ENCODE peak calls at places on chromosomes 2 and 18, in four cellular contexts. D, W, J and Q are unnamed samples.

GRCh38 chr2:11398710-11399109 is 54.3 kb upstream of the ROCK2 start:
- DNase-seq in D (no peak), W (no peak), J (no peak), Q (no peak)

GRCh38 chr2:36214682-36215081 is 140.9 kb upstream of the CRIM1 start:
- DNase-seq in D (no peak), W (no peak), J (no peak), Q (no peak)

GRCh38 chr2:8510519-8510918 is 171.3 kb upstream of the ID2 start:
- DNase-seq in D (no peak), W (no peak), J (no peak), Q (no peak)

GRCh38 chr2:177666408-177666807 is 273.8 kb downstream of the AGPS start:
- DNase-seq in D (no peak), W (no peak), J (no peak), Q (no peak)

GRCh38 chr2:38528008-38528442 is 74.7 kb downstream of the HNRNPLL start:
- DNase-seq in D (peak; percentile 67), W (peak; percentile 36), J (peak; percentile 43), Q (no peak)

GRCh38 chr2:232901711-232902578 is 31.9 kb downstream of the SNORC start:
- DNase-seq in D (no peak), W (peak; percentile 60), J (peak; percentile 29), Q (no peak)

GRCh38 chr2:134465228-134465627 is 211.4 kb downstream of the MGAT5 start:
- DNase-seq in D (no peak), W (no peak), J (no peak), Q (no peak)

GRCh38 chr18:12326711-12327460 is 18.8 kb downstream of the TUBB6 start:
- DNase-seq in D (no peak), W (no peak), J (no peak), Q (no peak)

GRCh38 chr2:80560298-80560697 is 255.7 kb upstream of the LRRTM1 start:
- DNase-seq in D (no peak), W (no peak), J (no peak), Q (no peak)

GRCh38 chr2:108573070-108573469 is 38.8 kb downstream of the LIMS1 start:
- DNase-seq in D (no peak), W (no peak), J (no peak), Q (no peak)

GRCh38 chr2:107595749-107596148 is 230.9 kb upstream of the RGPD4 start:
- DNase-seq in D (no peak), W (no peak), J (no peak), Q (no peak)

GRCh38 chr2:191688934-191689695 is 11.2 kb downstream of the NABP1 start:
- DNase-seq in D (no peak), W (peak; percentile 76), J (no peak), Q (no peak)

GRCh38 chr18:5973079-5973478 is 77.8 kb upstream of the TMEM200C start:
- DNase-seq in D (no peak), W (no peak), J (no peak), Q (peak; percentile 55)

GRCh38 chr2:50018938-50019337 is 864.6 kb upstream of the FSHR start:
- DNase-seq in D (no peak), W (no peak), J (no peak), Q (no peak)

GRCh38 chr2:226893206-226893605 is 57.4 kb downstream of the RHBDD1 start:
- DNase-seq in D (no peak), W (no peak), J (no peak), Q (no peak)

GRCh38 chr2:229330952-229331351 is 59.9 kb upstream of the PID1 start:
- DNase-seq in D (no peak), W (no peak), J (no peak), Q (no peak)

GRCh38 chr2:39632871-39633270 is 32.8 kb upstream of the TMEM178A start:
- DNase-seq in D (no peak), W (no peak), J (no peak), Q (no peak)

GRCh38 chr18:51236225-51236624 is 38.7 kb upstream of the MEX3C start:
- DNase-seq in D (peak; percentile 15), W (peak; percentile 72), J (peak; percentile 37), Q (no peak)

GRCh38 chr2:197054437-197054836 is 127.9 kb upstream of the PGAP1 start:
- DNase-seq in D (no peak), W (no peak), J (no peak), Q (no peak)

GRCh38 chr2:3503046-3503445 is 16.3 kb downstream of the ADI1 start:
- DNase-seq in D (no peak), W (no peak), J (no peak), Q (no peak)

GRCh38 chr2:15938803-15939555 is 1.4 kb upstream of the MYCN start:
- DNase-seq in D (no peak), W (no peak), J (no peak), Q (no peak)

GRCh38 chr18:58402247-58402646 is 226.6 kb downstream of the ALPK2 start:
- DNase-seq in D (no peak), W (peak; percentile 58), J (no peak), Q (no peak)

GRCh38 chr2:195538937-195539336 is 118.1 kb upstream of the SLC39A10 start:
- DNase-seq in D (no peak), W (no peak), J (no peak), Q (no peak)

GRCh38 chr2:173076557-173077345 is 1.1 kb downstream of the MAP3K20 start:
- DNase-seq in D (peak; percentile 37), W (no peak), J (peak; percentile 48), Q (peak; percentile 20)

GRCh38 chr2:231482806-231483391 is 18.6 kb upstream of the NCL start:
- DNase-seq in D (peak; percentile 89), W (peak; percentile 65), J (peak; percentile 71), Q (no peak)

GRCh38 chr2:199455533-199456382 is 2.0 kb downstream of the SATB2 start:
- DNase-seq in D (no peak), W (peak; percentile 80), J (peak; percentile 82), Q (no peak)

GRCh38 chr2:149743842-149744468 is 156.4 kb upstream of the MMADHC start:
- DNase-seq in D (no peak), W (no peak), J (no peak), Q (no peak)

GRCh38 chr2:142723236-142723635 is 154.2 kb upstream of the KYNU start:
- DNase-seq in D (no peak), W (no peak), J (no peak), Q (no peak)

GRCh38 chr2:223835701-223836532 is 1.5 kb downstream of the AP1S3 start:
- DNase-seq in D (no peak), W (no peak), J (no peak), Q (peak; percentile 66)

GRCh38 chr2:194383404-194383803 is 1273.6 kb upstream of the SLC39A10 start:
- DNase-seq in D (no peak), W (no peak), J (no peak), Q (no peak)

GRCh38 chr2:27076323-27076722 is 2.1 kb upstream of the EMILIN1 start:
- DNase-seq in D (no peak), W (no peak), J (peak; percentile 64), Q (no peak)

GRCh38 chr2:158633261-158633660 is 161.9 kb upstream of the DAPL1 start:
- DNase-seq in D (no peak), W (no peak), J (no peak), Q (no peak)

GRCh38 chr2:233813236-233814062 is 35.3 kb downstream of the MROH2A start:
- DNase-seq in D (no peak), W (no peak), J (no peak), Q (no peak)

GRCh38 chr2:127102464-127103242 is 4.3 kb downstream of the BIN1 start:
- DNase-seq in D (no peak), W (no peak), J (no peak), Q (no peak)

GRCh38 chr18:50786851-50787250 is 33.0 kb downstream of the MRO start:
- DNase-seq in D (no peak), W (no peak), J (no peak), Q (no peak)

GRCh38 chr2:98072442-98072841 is 14.5 kb upstream of the VWA3B start:
- DNase-seq in D (no peak), W (no peak), J (no peak), Q (no peak)

GRCh38 chr2:182359027-182360011 is 67.5 kb downstream of the PDE1A start:
- DNase-seq in D (peak; percentile 33), W (no peak), J (no peak), Q (no peak)

GRCh38 chr2:9335322-9335754 is 88.0 kb downstream of the ITGB1BP1 start:
- DNase-seq in D (no peak), W (peak; percentile 85), J (peak; percentile 41), Q (no peak)

GRCh38 chr18:23872701-23873550 is 141.6 kb upstream of the TTC39C start:
- DNase-seq in D (no peak), W (no peak), J (no peak), Q (no peak)

GRCh38 chr2:97797355-97797754 is 84.0 kb downstream of the ZAP70 start:
- DNase-seq in D (no peak), W (no peak), J (no peak), Q (no peak)

DNA sequence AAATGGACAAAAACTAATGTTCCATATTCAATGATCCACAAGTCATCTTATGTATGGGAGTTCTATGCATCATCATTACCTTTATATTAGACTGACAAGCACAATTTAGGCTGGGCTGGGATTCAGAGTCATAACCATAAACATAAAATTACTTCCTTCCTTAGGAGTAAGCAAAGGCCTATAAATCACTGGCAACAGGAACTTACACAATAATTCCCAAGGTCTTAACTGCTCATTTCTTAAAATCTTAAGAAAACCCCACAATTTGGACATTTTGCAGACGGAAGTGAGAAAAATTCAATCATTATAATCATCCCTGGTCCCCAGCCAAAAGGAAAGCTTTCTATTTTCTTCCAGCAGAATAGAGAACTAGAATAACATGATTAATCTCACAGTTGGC is 232.3 kb downstream of the DYM start:
- DNase-seq in D (no peak), W (no peak), J (no peak), Q (no peak)
- TF ChIP-seq FOXK2 in D (no peak), W (no peak), J (no peak), Q (no peak)

DNA sequence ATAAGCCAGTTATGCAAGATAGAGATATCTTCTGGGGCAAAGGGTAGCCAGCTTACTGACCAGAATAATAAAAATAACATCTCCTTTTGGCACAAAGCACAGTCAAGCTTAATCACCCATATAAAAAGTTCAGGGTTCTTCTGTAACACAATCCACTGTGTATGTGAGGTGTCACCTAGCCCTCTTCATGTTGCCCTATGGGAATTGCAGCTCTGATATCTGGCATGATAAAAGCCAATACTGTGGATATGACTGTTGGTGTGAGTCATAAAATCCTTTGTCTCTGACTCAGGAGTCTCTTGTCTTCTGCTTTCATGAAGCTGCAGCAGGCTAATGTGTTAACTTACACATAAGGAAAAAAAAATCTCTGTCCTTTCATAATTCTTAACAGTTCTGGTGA is 90.8 kb downstream of the DSEL start:
- DNase-seq in D (no peak), W (no peak), J (no peak), Q (no peak)
- TF ChIP-seq FOXK2 in D (no peak), W (no peak), J (no peak), Q (no peak)

DNA sequence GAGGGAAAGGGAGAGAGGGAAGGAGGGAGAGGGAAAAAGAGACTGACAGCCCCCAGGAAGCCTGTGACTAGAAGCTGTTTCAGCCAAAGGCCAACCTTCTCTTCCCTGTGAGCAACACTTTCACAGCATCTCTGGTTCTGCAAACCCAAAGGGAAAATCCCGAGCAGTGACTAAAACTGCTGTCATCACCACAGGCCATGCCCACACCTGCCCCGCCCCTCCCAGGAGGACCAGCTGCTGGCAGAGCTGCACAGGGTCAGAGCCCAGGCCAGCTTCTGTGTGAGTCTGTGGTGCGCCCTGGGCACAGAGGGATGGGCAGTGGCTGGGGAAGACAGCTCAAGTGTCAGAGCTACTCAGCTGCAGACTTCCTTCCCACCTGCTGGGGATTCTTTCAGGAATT is 64.9 kb upstream of the OTOS start:
- DNase-seq in D (no peak), W (no peak), J (no peak), Q (no peak)
- TF ChIP-seq FOXK2 in D (no peak), W (no peak), J (no peak), Q (no peak)

GRCh38 chr2:152762202-152762601 is 43.8 kb downstream of the ARL6IP6 start:
- DNase-seq in D (no peak), W (no peak), J (no peak), Q (no peak)
- TF ChIP-seq FOXK2 in D (no peak), W (no peak), J (no peak), Q (no peak)